ENCODE peak calls at places on chromosome 10, in eight cellular contexts. A is GM06990, N is choroid plexus epithelial cell, W is skeletal muscle cell, E is hepatocyte, R is tibial artery, Q is body of pancreas, F is SK-N-MC. H is an unnamed sample.

GRCh38 chr10:6601224-6601805 is 21.2 kb upstream of the PRKCQ start:
- DNase-seq in A (no peak), W (no peak), Q (no peak), R (no peak), E (no peak), F (no peak), N (no peak), H (no peak)

GRCh38 chr10:114518401-114519305 is 114.4 kb upstream of the AFAP1L2 start:
- DNase-seq in R (no peak), A (no peak), F (no peak), W (no peak), N (no peak), Q (no peak), E (no peak), H (peak)

GRCh38 chr10:22476601-22477364 is 131.5 kb downstream of the SPAG6 start:
- DNase-seq in F (no peak), R (no peak), E (peak), W (no peak), Q (no peak), A (no peak), N (no peak), H (no peak)

GRCh38 chr10:117622471-117623184 is 80.1 kb downstream of the EMX2 start:
- DNase-seq in W (no peak), R (no peak), Q (no peak), E (no peak), N (no peak), A (no peak), F (no peak), H (no peak)

GRCh38 chr10:24153016-24153415 is 55.9 kb upstream of the KIAA1217 start:
- DNase-seq in R (no peak), N (peak), E (peak), A (no peak), W (no peak), Q (no peak), F (no peak), H (no peak)

GRCh38 chr10:66398653-66399052 is 527.2 kb upstream of the LRRTM3 start:
- DNase-seq in W (no peak), R (no peak), Q (no peak), A (no peak), E (no peak), F (no peak), N (no peak), H (no peak)

GRCh38 chr10:32005050-32005449 is 51.2 kb downstream of the KIF5B start:
- DNase-seq in E (peak), F (no peak), N (peak), W (no peak), Q (peak), R (no peak), A (peak), H (peak)

GRCh38 chr10:4719040-4719439 is 107.0 kb upstream of the AKR1E2 start:
- DNase-seq in F (no peak), R (no peak), W (no peak), E (no peak), N (no peak), Q (no peak), A (no peak), H (no peak)

GRCh38 chr10:43409385-43410109 is 561 bp upstream of the HNRNPF start:
- DNase-seq in F (no peak), W (no peak), A (peak), E (no peak), Q (no peak), N (no peak), R (peak), H (no peak)

GRCh38 chr10:34479520-34480179 is 335.4 kb downstream of the PARD3 start:
- DNase-seq in A (no peak), W (no peak), F (no peak), N (no peak), E (peak), Q (no peak), R (no peak), H (no peak)

GRCh38 chr10:34311679-34312078 is 503.4 kb downstream of the PARD3 start:
- DNase-seq in Q (no peak), F (no peak), N (no peak), W (no peak), R (no peak), A (no peak), E (no peak), H (no peak)

GRCh38 chr10:78579586-78579985 is 489.2 kb upstream of the ZMIZ1 start:
- DNase-seq in Q (no peak), N (no peak), W (no peak), F (no peak), R (no peak), E (no peak), A (no peak), H (no peak)

GRCh38 chr10:133241501-133242205 is 4.0 kb downstream of the VENTX start:
- DNase-seq in F (no peak), W (no peak), R (no peak), N (no peak), A (peak), Q (no peak), E (no peak), H (no peak)

GRCh38 chr10:127563718-127564553 is 14.8 kb downstream of the NPS start:
- DNase-seq in W (no peak), E (peak), A (no peak), F (no peak), Q (peak), R (no peak), N (no peak), H (peak)

GRCh38 chr10:122181901-122182799 is 88.9 kb upstream of the BTBD16 start:
- DNase-seq in Q (no peak), F (no peak), N (no peak), A (no peak), R (no peak), E (no peak), W (no peak), H (no peak)

GRCh38 chr10:11017575-11018425 is at the start of gene CELF2:
- DNase-seq in E (peak), A (peak), N (peak), W (no peak), R (peak), F (no peak), Q (peak), H (no peak)

GRCh38 chr10:24579911-24580310 is 143.8 kb downstream of the ARHGAP21 start:
- DNase-seq in R (no peak), F (no peak), N (peak), W (no peak), E (no peak), Q (no peak), A (no peak), H (no peak)

GRCh38 chr10:97574374-97575100 is 2.0 kb downstream of the ANKRD2 start:
- DNase-seq in E (peak), N (peak), Q (peak), R (peak), W (no peak), F (no peak), A (no peak), H (peak)

GRCh38 chr10:31939797-31940708 is 11.4 kb upstream of the ARHGAP12 start:
- DNase-seq in F (no peak), Q (no peak), E (no peak), A (no peak), R (no peak), N (peak), W (no peak), H (no peak)

GRCh38 chr10:63084690-63085377 is 48.3 kb upstream of the NRBF2 start:
- DNase-seq in Q (no peak), N (peak), A (no peak), F (no peak), W (no peak), R (no peak), E (no peak), H (no peak)

GRCh38 chr10:93216341-93216985 is 142.8 kb downstream of the CYP26A1 start:
- DNase-seq in E (no peak), A (no peak), F (no peak), W (no peak), R (no peak), Q (no peak), N (no peak), H (no peak)

GRCh38 chr10:70816220-70816894 is 609 bp downstream of the SGPL1 start:
- DNase-seq in Q (peak), R (peak), F (no peak), W (peak), A (peak), E (peak), N (peak), H (peak)

GRCh38 chr10:36534471-36535002 is 590.9 kb upstream of the ANKRD30A start:
- DNase-seq in R (no peak), F (no peak), N (peak), E (peak), Q (no peak), A (peak), W (peak), H (no peak)

GRCh38 chr10:132231656-132232552 is 45.2 kb downstream of the DPYSL4 start:
- DNase-seq in N (no peak), Q (no peak), A (no peak), F (no peak), W (no peak), R (no peak), E (no peak), H (no peak)

GRCh38 chr10:32983333-32983909 is 25.4 kb upstream of the ITGB1 start:
- DNase-seq in A (no peak), E (peak), R (no peak), Q (no peak), F (no peak), W (peak), N (peak), H (no peak)

GRCh38 chr10:88651131-88651541 is 13.1 kb upstream of the LIPF start:
- DNase-seq in R (no peak), W (peak), E (peak), F (no peak), N (peak), A (no peak), Q (no peak), H (no peak)

GRCh38 chr10:11849908-11850307 is 26.8 kb downstream of the PROSER2 start:
- DNase-seq in A (no peak), W (peak), Q (no peak), E (no peak), N (peak), F (no peak), R (no peak), H (no peak)

GRCh38 chr10:63723741-63724140 is 202.5 kb downstream of the REEP3 start:
- DNase-seq in N (no peak), R (no peak), E (no peak), Q (no peak), W (no peak), A (no peak), F (no peak), H (no peak)

GRCh38 chr10:81179805-81180452 is 642.2 kb downstream of the SH2D4B start:
- DNase-seq in A (no peak), W (no peak), Q (no peak), R (no peak), E (peak), F (no peak), N (peak), H (no peak)

GRCh38 chr10:51092402-51092801 is 18.1 kb downstream of the PRKG1 start:
- DNase-seq in E (peak), W (no peak), F (no peak), A (no peak), R (peak), N (peak), Q (peak), H (peak)

GRCh38 chr10:71972746-71973695 is 8.8 kb downstream of the CHST3 start:
- DNase-seq in Q (no peak), N (no peak), W (no peak), E (no peak), F (no peak), R (no peak), A (no peak), H (no peak)

GRCh38 chr10:1070939-1071338 is 14.8 kb downstream of the WDR37 start:
- DNase-seq in Q (no peak), F (no peak), A (no peak), R (no peak), N (peak), W (no peak), E (no peak), H (no peak)

GRCh38 chr10:95039281-95039680 is 30.0 kb downstream of the CYP2C8 start:
- DNase-seq in N (no peak), Q (no peak), F (no peak), A (no peak), W (no peak), R (no peak), E (no peak), H (no peak)

GRCh38 chr10:95034401-95034800 is 34.9 kb downstream of the CYP2C8 start:
- DNase-seq in E (no peak), W (no peak), F (no peak), R (no peak), A (no peak), N (no peak), Q (no peak), H (no peak)

GRCh38 chr10:95031659-95032058 is 37.6 kb downstream of the CYP2C8 start:
- DNase-seq in A (no peak), E (no peak), N (no peak), Q (no peak), R (no peak), W (no peak), F (no peak), H (no peak)

GRCh38 chr10:95035343-95036283 is 33.7 kb downstream of the CYP2C8 start:
- DNase-seq in E (no peak), R (no peak), W (no peak), A (no peak), Q (no peak), F (no peak), N (no peak), H (no peak)
- H3K4me3 ChIP-seq in E (no peak), R (no peak), W (no peak), A (no peak), Q (no peak), F (no peak), N (no peak), H (no peak)

GRCh38 chr10:99533496-99534455 is 1.0 kb downstream of the NKX2-3 start:
- DNase-seq in R (no peak), E (no peak), Q (no peak), A (no peak), N (no peak), F (no peak), W (no peak), H (no peak)
- H3K4me3 ChIP-seq in R (no peak), E (no peak), Q (no peak), A (no peak), N (no peak), F (no peak), W (no peak), H (no peak)

GRCh38 chr10:100370561-100370975 is 23.5 kb downstream of the SCD start:
- DNase-seq in R (no peak), E (peak), Q (peak), A (no peak), W (peak), N (no peak), F (no peak), H (peak)
- H3K4me3 ChIP-seq in R (no peak), E (no peak), Q (no peak), A (no peak), W (no peak), N (no peak), F (no peak), H (no peak)

DNA sequence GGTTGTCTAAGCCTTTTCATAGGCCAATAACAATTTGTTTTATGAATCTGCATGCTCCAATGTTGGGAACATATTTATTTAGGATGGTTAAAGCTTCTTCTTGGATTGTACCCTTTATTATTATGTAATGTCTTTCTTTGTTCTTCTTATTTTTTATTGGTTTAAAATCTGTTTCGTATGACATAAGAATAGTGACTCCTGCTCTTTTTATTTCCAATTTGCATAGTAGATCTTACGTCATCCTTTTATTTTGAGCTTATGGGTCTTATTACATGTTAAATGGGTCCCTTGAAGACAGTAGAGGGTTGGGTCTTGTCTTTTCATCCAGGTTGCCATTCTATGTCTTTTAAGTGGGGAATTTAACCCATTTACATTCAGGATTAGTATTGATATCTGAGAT is 561.9 kb upstream of the GHITM start:
- DNase-seq in F (no peak), E (no peak), N (no peak), R (no peak), Q (no peak), A (no peak), W (no peak), H (no peak)
- H3K4me3 ChIP-seq in F (no peak), E (no peak), N (no peak), R (no peak), Q (no peak), A (no peak), W (no peak), H (no peak)